ENCODE peak calls at places on chromosomes 1 and 21, in four cellular contexts. One of them, this sample, is unnamed.

GRCh38 chr1:67664048-67664447 is 21.0 kb upstream of the GADD45A start:
- DNase-seq in CD8-positive, alpha-beta T cell: no peak
- DNase-seq in aorta: no peak
- DNase-seq in ovary: no peak
- DNase-seq in this sample: no peak

GRCh38 chr1:53066941-53067738 is 5.1 kb downstream of the PODN start:
- DNase-seq in CD8-positive, alpha-beta T cell: no peak
- DNase-seq in aorta: peak
- DNase-seq in ovary: peak
- DNase-seq in this sample: no peak

GRCh38 chr21:45080639-45081414 is 6.4 kb downstream of the ADARB1 start:
- DNase-seq in CD8-positive, alpha-beta T cell: peak
- DNase-seq in aorta: peak
- DNase-seq in ovary: no peak
- DNase-seq in this sample: no peak

GRCh38 chr1:45348609-45348965 is 8.3 kb upstream of the MUTYH start:
- DNase-seq in CD8-positive, alpha-beta T cell: no peak
- DNase-seq in aorta: no peak
- DNase-seq in ovary: no peak
- DNase-seq in this sample: no peak

GRCh38 chr1:8293141-8293540 is 24.8 kb upstream of the SLC45A1 start:
- DNase-seq in CD8-positive, alpha-beta T cell: no peak
- DNase-seq in aorta: peak
- DNase-seq in ovary: no peak
- DNase-seq in this sample: peak

GRCh38 chr1:235088907-235089306 is 39.7 kb downstream of the TOMM20 start:
- DNase-seq in CD8-positive, alpha-beta T cell: no peak
- DNase-seq in aorta: no peak
- DNase-seq in ovary: no peak
- DNase-seq in this sample: no peak

GRCh38 chr1:162172733-162173132 is 103.2 kb downstream of the NOS1AP start:
- DNase-seq in CD8-positive, alpha-beta T cell: no peak
- DNase-seq in aorta: no peak
- DNase-seq in ovary: no peak
- DNase-seq in this sample: no peak

GRCh38 chr1:11707621-11708276 is 16.2 kb downstream of the DRAXIN start:
- DNase-seq in CD8-positive, alpha-beta T cell: no peak
- DNase-seq in aorta: no peak
- DNase-seq in ovary: no peak
- DNase-seq in this sample: peak

GRCh38 chr1:18749569-18749968 is 109.9 kb downstream of the TAS1R2 start:
- DNase-seq in CD8-positive, alpha-beta T cell: no peak
- DNase-seq in aorta: no peak
- DNase-seq in ovary: no peak
- DNase-seq in this sample: no peak

GRCh38 chr1:61477301-61477700 is 247.6 kb downstream of the TM2D1 start:
- DNase-seq in CD8-positive, alpha-beta T cell: no peak
- DNase-seq in aorta: no peak
- DNase-seq in ovary: no peak
- DNase-seq in this sample: no peak

GRCh38 chr1:234957330-234958065 is 171.1 kb downstream of the TOMM20 start:
- DNase-seq in CD8-positive, alpha-beta T cell: no peak
- DNase-seq in aorta: no peak
- DNase-seq in ovary: no peak
- DNase-seq in this sample: no peak

GRCh38 chr1:89939693-89940438 is 55.0 kb upstream of the ZNF326 start:
- DNase-seq in CD8-positive, alpha-beta T cell: no peak
- DNase-seq in aorta: no peak
- DNase-seq in ovary: no peak
- DNase-seq in this sample: no peak

GRCh38 chr1:46053734-46054133 is 78.7 kb downstream of the PIK3R3 start:
- DNase-seq in CD8-positive, alpha-beta T cell: no peak
- DNase-seq in aorta: no peak
- DNase-seq in ovary: no peak
- DNase-seq in this sample: no peak

GRCh38 chr1:55582078-55582477 is 366.9 kb upstream of the USP24 start:
- DNase-seq in CD8-positive, alpha-beta T cell: no peak
- DNase-seq in aorta: no peak
- DNase-seq in ovary: no peak
- DNase-seq in this sample: no peak

GRCh38 chr1:180568211-180568610 is 9.4 kb downstream of the OVAAL start:
- DNase-seq in CD8-positive, alpha-beta T cell: no peak
- DNase-seq in aorta: no peak
- DNase-seq in ovary: no peak
- DNase-seq in this sample: no peak

GRCh38 chr1:19597463-19598309 is 46.4 kb upstream of the NBL1 start:
- DNase-seq in CD8-positive, alpha-beta T cell: no peak
- DNase-seq in aorta: no peak
- DNase-seq in ovary: no peak
- DNase-seq in this sample: no peak

GRCh38 chr1:37085393-37085792 is 51.1 kb upstream of the GRIK3 start:
- DNase-seq in CD8-positive, alpha-beta T cell: no peak
- DNase-seq in aorta: no peak
- DNase-seq in ovary: no peak
- DNase-seq in this sample: no peak

GRCh38 chr1:35264035-35264434 is 4.5 kb upstream of the ZMYM4 start:
- DNase-seq in CD8-positive, alpha-beta T cell: no peak
- DNase-seq in aorta: no peak
- DNase-seq in ovary: no peak
- DNase-seq in this sample: no peak

GRCh38 chr1:39141925-39142324 is 62.6 kb upstream of the MACF1 start:
- DNase-seq in CD8-positive, alpha-beta T cell: no peak
- DNase-seq in aorta: no peak
- DNase-seq in ovary: no peak
- DNase-seq in this sample: no peak

GRCh38 chr1:14742181-14742980 is 143.9 kb downstream of the KAZN start:
- DNase-seq in CD8-positive, alpha-beta T cell: no peak
- DNase-seq in aorta: no peak
- DNase-seq in ovary: no peak
- DNase-seq in this sample: no peak

GRCh38 chr1:56532359-56532696 is 47.0 kb downstream of the PLPP3 start:
- DNase-seq in CD8-positive, alpha-beta T cell: no peak
- DNase-seq in aorta: no peak
- DNase-seq in ovary: no peak
- DNase-seq in this sample: no peak

GRCh38 chr21:46188226-46189212 is 4.3 kb upstream of the SPATC1L start:
- DNase-seq in CD8-positive, alpha-beta T cell: no peak
- DNase-seq in aorta: peak
- DNase-seq in ovary: peak
- DNase-seq in this sample: peak

GRCh38 chr1:162902372-162902771 is 41.4 kb upstream of the CCDC190 start:
- DNase-seq in CD8-positive, alpha-beta T cell: no peak
- DNase-seq in aorta: no peak
- DNase-seq in ovary: no peak
- DNase-seq in this sample: no peak

GRCh38 chr1:7578206-7578605 is 192.9 kb upstream of the VAMP3 start:
- DNase-seq in CD8-positive, alpha-beta T cell: no peak
- DNase-seq in aorta: peak
- DNase-seq in ovary: no peak
- DNase-seq in this sample: peak

GRCh38 chr1:89821322-89822108 is 683 bp downstream of the LRRC8D start:
- DNase-seq in CD8-positive, alpha-beta T cell: peak
- DNase-seq in aorta: peak
- DNase-seq in ovary: peak
- DNase-seq in this sample: peak

GRCh38 chr21:45511661-45512431 is 30.4 kb downstream of the SLC19A1 start:
- DNase-seq in CD8-positive, alpha-beta T cell: no peak
- DNase-seq in aorta: peak
- DNase-seq in ovary: peak
- DNase-seq in this sample: peak

GRCh38 chr21:41964171-41964570 is 10.4 kb upstream of the C2CD2 start:
- DNase-seq in CD8-positive, alpha-beta T cell: no peak
- DNase-seq in aorta: no peak
- DNase-seq in ovary: no peak
- DNase-seq in this sample: no peak

GRCh38 chr1:61156576-61157239 is 74.3 kb downstream of the NFIA start:
- DNase-seq in CD8-positive, alpha-beta T cell: no peak
- DNase-seq in aorta: no peak
- DNase-seq in ovary: no peak
- DNase-seq in this sample: no peak

GRCh38 chr1:19737413-19737812 is 62.3 kb downstream of the TMCO4 start:
- DNase-seq in CD8-positive, alpha-beta T cell: no peak
- DNase-seq in aorta: no peak
- DNase-seq in ovary: no peak
- DNase-seq in this sample: peak

GRCh38 chr1:18948048-18948912 is 8.2 kb downstream of the IFFO2 start:
- DNase-seq in CD8-positive, alpha-beta T cell: no peak
- DNase-seq in aorta: peak
- DNase-seq in ovary: no peak
- DNase-seq in this sample: no peak

GRCh38 chr1:185284106-185284505 is 32.9 kb downstream of the IVNS1ABP start:
- DNase-seq in CD8-positive, alpha-beta T cell: no peak
- DNase-seq in aorta: no peak
- DNase-seq in ovary: no peak
- DNase-seq in this sample: no peak

GRCh38 chr1:2921970-2922686 is 99.1 kb upstream of the ACTRT2 start:
- DNase-seq in CD8-positive, alpha-beta T cell: peak
- DNase-seq in aorta: no peak
- DNase-seq in ovary: no peak
- DNase-seq in this sample: no peak

GRCh38 chr1:209626633-209627348 is 25.4 kb downstream of the LAMB3 start:
- DNase-seq in CD8-positive, alpha-beta T cell: no peak
- DNase-seq in aorta: no peak
- DNase-seq in ovary: no peak
- DNase-seq in this sample: no peak

DNA sequence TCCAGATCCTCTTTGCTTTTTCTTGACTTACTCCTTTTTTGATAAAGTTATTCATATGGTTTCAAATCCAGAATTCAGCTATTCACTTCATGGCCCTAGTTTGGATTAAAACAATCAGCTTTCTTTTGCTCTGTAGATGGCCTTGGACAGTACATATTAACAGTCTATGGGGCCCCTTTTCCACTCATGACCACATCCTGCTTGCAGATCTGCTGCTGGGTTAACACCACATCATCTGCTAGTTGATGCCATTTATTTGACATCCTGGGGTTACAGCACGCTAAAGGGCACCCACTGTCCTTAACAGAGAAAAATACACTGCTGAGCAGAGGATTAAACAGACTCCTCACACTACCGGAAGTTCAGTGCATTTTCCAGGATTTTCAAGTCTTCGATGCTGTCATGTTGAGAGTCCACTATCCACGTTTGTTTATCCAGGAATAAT is 941 bp upstream of the IFI16 start:
- DNase-seq in CD8-positive, alpha-beta T cell: peak
- DNase-seq in aorta: no peak
- DNase-seq in ovary: no peak
- DNase-seq in this sample: no peak
- H3K27ac ChIP-seq in CD8-positive, alpha-beta T cell: peak
- H3K27ac ChIP-seq in aorta: no peak
- H3K27ac ChIP-seq in ovary: peak
- H3K27ac ChIP-seq in this sample: peak

DNA sequence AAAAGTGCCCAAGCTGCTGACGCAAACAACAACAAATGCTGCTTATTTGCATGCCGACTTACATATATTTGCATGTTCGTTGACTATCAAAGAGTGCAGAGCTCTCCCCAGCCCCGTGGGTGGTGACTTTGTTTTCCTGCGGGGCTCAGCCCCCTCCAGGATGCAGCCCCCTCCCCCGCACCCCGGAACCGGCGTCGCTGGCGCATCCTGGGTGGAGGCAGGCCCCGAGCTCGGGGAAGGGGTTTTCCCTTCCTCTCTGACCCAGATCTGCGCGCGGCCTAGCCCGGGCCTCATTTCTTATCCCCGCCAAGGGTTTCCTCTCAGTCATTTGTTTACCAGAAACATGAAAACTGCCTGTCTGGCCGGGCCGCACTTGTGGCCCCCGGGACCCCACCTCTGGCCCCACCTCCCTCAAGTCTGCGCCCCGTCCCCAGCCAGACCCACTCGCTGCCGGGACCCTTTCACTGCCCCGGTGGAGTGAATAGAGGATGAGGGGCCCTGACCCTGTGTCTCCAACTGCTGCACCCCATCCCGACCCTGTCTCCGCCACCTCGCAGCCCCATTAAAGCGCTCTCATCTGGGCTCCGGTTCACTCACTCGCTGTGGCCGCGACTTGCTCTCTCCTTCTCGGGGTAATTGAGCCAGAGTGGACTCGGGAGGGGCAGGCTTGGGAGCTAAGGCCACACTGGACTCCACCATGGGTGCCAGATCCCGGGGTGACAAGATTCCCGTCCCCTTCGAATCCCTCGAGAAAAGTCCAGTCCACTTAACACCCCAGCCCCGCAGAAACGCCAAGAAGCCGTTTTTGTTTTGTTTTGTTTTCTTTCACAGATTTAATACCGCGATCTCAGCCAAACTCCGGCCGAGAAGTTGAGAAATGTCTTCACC is 5.4 kb downstream of the TNFRSF25 start:
- DNase-seq in CD8-positive, alpha-beta T cell: peak
- DNase-seq in aorta: no peak
- DNase-seq in ovary: no peak
- DNase-seq in this sample: no peak
- H3K27ac ChIP-seq in CD8-positive, alpha-beta T cell: peak
- H3K27ac ChIP-seq in aorta: no peak
- H3K27ac ChIP-seq in ovary: no peak
- H3K27ac ChIP-seq in this sample: peak

GRCh38 chr21:39153842-39154241 is 29.4 kb downstream of the PSMG1 start:
- DNase-seq in CD8-positive, alpha-beta T cell: no peak
- DNase-seq in aorta: no peak
- DNase-seq in ovary: no peak
- DNase-seq in this sample: no peak

GRCh38 chr21:39159342-39160063 is 23.7 kb downstream of the PSMG1 start:
- DNase-seq in CD8-positive, alpha-beta T cell: no peak
- DNase-seq in aorta: no peak
- DNase-seq in ovary: no peak
- DNase-seq in this sample: no peak

GRCh38 chr21:39156024-39156423 is 27.2 kb downstream of the PSMG1 start:
- DNase-seq in CD8-positive, alpha-beta T cell: no peak
- DNase-seq in aorta: no peak
- DNase-seq in ovary: no peak
- DNase-seq in this sample: no peak

GRCh38 chr21:39153373-39153772 is 29.9 kb downstream of the PSMG1 start:
- DNase-seq in CD8-positive, alpha-beta T cell: no peak
- DNase-seq in aorta: no peak
- DNase-seq in ovary: no peak
- DNase-seq in this sample: no peak

GRCh38 chr21:39155578-39155977 is 27.7 kb downstream of the PSMG1 start:
- DNase-seq in CD8-positive, alpha-beta T cell: no peak
- DNase-seq in aorta: no peak
- DNase-seq in ovary: no peak
- DNase-seq in this sample: no peak
- H3K27ac ChIP-seq in CD8-positive, alpha-beta T cell: no peak
- H3K27ac ChIP-seq in aorta: peak
- H3K27ac ChIP-seq in ovary: no peak
- H3K27ac ChIP-seq in this sample: no peak

GRCh38 chr1:145719230-145720079 is at the start of gene CD160:
- DNase-seq in CD8-positive, alpha-beta T cell: no peak
- DNase-seq in aorta: no peak
- DNase-seq in ovary: no peak
- DNase-seq in this sample: no peak

GRCh38 chr1:145716641-145717061 is 2.6 kb upstream of the CD160 start:
- DNase-seq in CD8-positive, alpha-beta T cell: no peak
- DNase-seq in aorta: no peak
- DNase-seq in ovary: no peak
- DNase-seq in this sample: no peak

GRCh38 chr1:145720556-145720877 is 1.2 kb downstream of the CD160 start:
- DNase-seq in CD8-positive, alpha-beta T cell: no peak
- DNase-seq in aorta: no peak
- DNase-seq in ovary: no peak
- DNase-seq in this sample: no peak

GRCh38 chr1:145714524-145715111 is 4.7 kb upstream of the CD160 start:
- DNase-seq in CD8-positive, alpha-beta T cell: no peak
- DNase-seq in aorta: no peak
- DNase-seq in ovary: no peak
- DNase-seq in this sample: no peak

GRCh38 chr1:145717833-145718232 is 1.5 kb upstream of the CD160 start:
- DNase-seq in CD8-positive, alpha-beta T cell: no peak
- DNase-seq in aorta: no peak
- DNase-seq in ovary: no peak
- DNase-seq in this sample: no peak
- H3K27ac ChIP-seq in CD8-positive, alpha-beta T cell: no peak
- H3K27ac ChIP-seq in aorta: no peak
- H3K27ac ChIP-seq in ovary: no peak
- H3K27ac ChIP-seq in this sample: no peak

This sample was measured in upper lobe of right lung.